ENCODE peak calls at places on chromosomes 2 and 18, in four cellular contexts. K is transverse colon, S is psoas muscle, E is bronchial epithelial cell. I is an unnamed sample.

GRCh38 chr2:220835563-220835962 is 736.5 kb downstream of the EPHA4 start:
- DNase-seq in S (no peak), K (no peak), E (peak), I (peak)

GRCh38 chr2:148882051-148882450 is 7.0 kb downstream of the KIF5C start:
- DNase-seq in K (no peak), S (no peak), E (no peak), I (no peak)

GRCh38 chr2:124325667-124326425 is 300.8 kb downstream of the CNTNAP5 start:
- DNase-seq in S (no peak), E (no peak), K (no peak), I (no peak)

GRCh38 chr2:224869601-224870000 is 153.4 kb upstream of the CCDC195 start:
- DNase-seq in S (no peak), E (peak), K (no peak), I (peak)

GRCh38 chr2:44834656-44835055 is 106.8 kb upstream of the SIX3 start:
- DNase-seq in K (no peak), S (no peak), E (no peak), I (no peak)

GRCh38 chr2:227238242-227239237 is 74.1 kb downstream of the COL4A3 start:
- DNase-seq in S (peak), K (peak), E (peak), I (peak)

GRCh38 chr2:57549642-57550102 is 496.9 kb upstream of the VRK2 start:
- DNase-seq in E (peak), K (no peak), S (no peak), I (no peak)

GRCh38 chr2:137715731-137716191 is 248.5 kb upstream of the HNMT start:
- DNase-seq in K (no peak), S (no peak), E (no peak), I (no peak)

GRCh38 chr2:37324536-37324785 is 172 bp downstream of the PRKD3 start:
- DNase-seq in K (peak), E (peak), S (peak), I (peak)

GRCh38 chr2:121558329-121558728 is 27.6 kb downstream of the RNU4ATAC start:
- DNase-seq in K (no peak), E (no peak), S (no peak), I (no peak)

GRCh38 chr18:58649966-58650816 is 21.1 kb upstream of the MALT1 start:
- DNase-seq in S (no peak), K (no peak), E (no peak), I (no peak)

GRCh38 chr18:33960393-33960792 is 264.3 kb downstream of the NOL4 start:
- DNase-seq in K (no peak), E (peak), S (no peak), I (peak)

GRCh38 chr2:9745153-9745899 is 97.9 kb upstream of the TAF1B start:
- DNase-seq in K (no peak), E (peak), S (no peak), I (no peak)

GRCh38 chr2:240711296-240711695 is 19.6 kb downstream of the AQP12A start:
- DNase-seq in K (no peak), S (peak), E (no peak), I (no peak)

GRCh38 chr2:236395067-236395466 is 130.9 kb upstream of the ASB18 start:
- DNase-seq in K (no peak), S (no peak), E (no peak), I (no peak)

GRCh38 chr18:79495591-79496071 is 99.9 kb downstream of the NFATC1 start:
- DNase-seq in S (no peak), E (no peak), K (no peak), I (no peak)

GRCh38 chr18:11323359-11323819 is 174.0 kb upstream of the PIEZO2 start:
- DNase-seq in E (no peak), S (no peak), K (no peak), I (peak)

GRCh38 chr18:11324510-11324909 is 175.1 kb upstream of the PIEZO2 start:
- DNase-seq in K (no peak), E (no peak), S (no peak), I (peak)

GRCh38 chr18:11322006-11322405 is 172.6 kb upstream of the PIEZO2 start:
- DNase-seq in S (no peak), K (no peak), E (no peak), I (no peak)

GRCh38 chr18:11320981-11321380 is 171.6 kb upstream of the PIEZO2 start:
- DNase-seq in K (no peak), S (no peak), E (no peak), I (peak)

GRCh38 chr18:11322716-11323115 is 173.3 kb upstream of the PIEZO2 start:
- DNase-seq in E (no peak), S (no peak), K (no peak), I (no peak)
- TF ChIP-seq CTCF in E (no peak), S (no peak), K (no peak), I (no peak)

GRCh38 chr18:21701621-21702020 is 3.0 kb downstream of the ABHD3 start:
- DNase-seq in S (no peak), E (no peak), K (no peak), I (no peak)
- H3K4me3 ChIP-seq in S (no peak), E (no peak), K (no peak), I (no peak)

DNA sequence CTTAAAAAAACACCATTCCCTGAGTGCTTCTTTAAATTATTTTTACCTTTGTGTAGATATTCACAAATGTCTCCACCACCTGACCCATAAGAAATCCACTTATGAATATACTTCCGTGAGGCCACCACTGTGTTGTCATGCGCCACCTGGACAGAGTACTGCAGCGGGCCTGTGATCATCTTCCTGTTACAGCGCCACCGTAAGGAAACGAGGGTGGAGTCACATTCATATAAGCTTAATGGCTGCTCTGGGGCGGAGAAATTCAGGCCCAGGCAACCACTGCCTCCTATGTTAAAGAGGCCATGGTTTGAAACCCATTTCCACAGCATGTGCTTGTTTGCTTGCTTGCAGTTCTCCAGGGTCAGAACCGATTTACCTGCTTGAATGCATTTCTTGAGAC is 17.7 kb downstream of the PLA2R1 start:
- DNase-seq in K (no peak), E (no peak), S (no peak), I (no peak)
- TF ChIP-seq CTCF in K (no peak), E (no peak), S (no peak), I (no peak)

DNA sequence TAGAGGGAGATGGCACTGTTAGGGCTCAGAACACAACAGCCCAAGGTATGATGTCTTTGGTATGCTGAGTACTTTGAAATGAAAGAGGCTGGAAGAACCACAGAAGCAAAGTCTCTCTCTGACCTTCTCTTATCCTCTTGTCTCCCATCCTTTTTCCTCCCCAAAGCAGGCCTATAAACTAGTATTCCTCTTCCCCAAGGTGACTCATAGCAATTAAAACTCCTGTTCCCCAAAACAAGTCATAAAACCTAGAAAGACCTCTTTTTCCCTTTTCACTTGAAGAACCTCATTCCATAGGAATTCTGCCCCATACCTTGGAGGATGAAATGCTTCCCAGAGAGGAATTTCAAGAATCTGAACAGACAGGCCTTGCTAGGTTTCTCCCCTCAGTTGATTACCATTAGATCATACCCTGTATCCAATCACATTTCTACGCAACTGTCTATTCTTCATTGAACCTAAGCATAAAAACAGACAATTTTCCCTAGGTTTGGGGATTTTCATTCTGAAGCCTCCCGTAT is 25.7 kb downstream of the MDH1 start:
- DNase-seq in S (no peak), E (peak), K (no peak), I (peak)
- H3K4me3 ChIP-seq in S (no peak), E (no peak), K (no peak), I (no peak)

GRCh38 chr2:223860809-223861738 is 23.7 kb upstream of the AP1S3 start:
- DNase-seq in E (peak), K (peak), S (no peak), I (peak)
- TF ChIP-seq CTCF in E (peak), K (no peak), S (no peak), I (no peak)

GRCh38 chr2:128236491-128237035 is 82.1 kb downstream of the HS6ST1 start:
- DNase-seq in S (no peak), K (no peak), E (peak), I (peak)

GRCh38 chr2:128232965-128233789 is 85.5 kb downstream of the HS6ST1 start:
- DNase-seq in K (peak), E (peak), S (peak), I (peak)

GRCh38 chr2:128235581-128235980 is 83.1 kb downstream of the HS6ST1 start:
- DNase-seq in E (no peak), K (no peak), S (no peak), I (no peak)

GRCh38 chr2:128234613-128235012 is 84.1 kb downstream of the HS6ST1 start:
- DNase-seq in S (no peak), K (no peak), E (no peak), I (no peak)

GRCh38 chr2:128233790-128234395 is 84.8 kb downstream of the HS6ST1 start:
- DNase-seq in S (no peak), K (no peak), E (no peak), I (no peak)
- H3K4me3 ChIP-seq in S (peak), K (no peak), E (peak), I (no peak)

DNA sequence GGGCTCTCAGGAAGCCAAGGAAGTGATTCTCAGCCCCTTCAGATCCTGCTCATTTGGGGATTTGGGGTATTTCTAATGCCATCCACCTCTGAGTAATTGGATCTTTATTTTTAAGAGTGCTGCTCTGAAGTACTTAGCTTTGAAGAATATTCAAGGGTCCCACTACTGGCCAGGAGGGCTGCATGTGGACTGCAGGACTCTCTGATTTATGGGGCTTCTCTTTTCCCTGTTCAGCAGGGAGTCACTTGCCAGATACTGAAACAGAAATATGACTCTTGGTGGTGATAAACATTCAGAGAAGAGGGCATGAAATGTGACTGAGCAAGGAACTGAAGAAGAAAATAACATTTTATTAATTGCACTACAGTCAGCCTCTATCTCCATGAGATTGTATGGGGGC is 138.5 kb downstream of the MTX2 start:
- DNase-seq in K (no peak), E (no peak), S (no peak), I (no peak)
- TF ChIP-seq CTCF in K (no peak), E (no peak), S (no peak), I (no peak)

DNA sequence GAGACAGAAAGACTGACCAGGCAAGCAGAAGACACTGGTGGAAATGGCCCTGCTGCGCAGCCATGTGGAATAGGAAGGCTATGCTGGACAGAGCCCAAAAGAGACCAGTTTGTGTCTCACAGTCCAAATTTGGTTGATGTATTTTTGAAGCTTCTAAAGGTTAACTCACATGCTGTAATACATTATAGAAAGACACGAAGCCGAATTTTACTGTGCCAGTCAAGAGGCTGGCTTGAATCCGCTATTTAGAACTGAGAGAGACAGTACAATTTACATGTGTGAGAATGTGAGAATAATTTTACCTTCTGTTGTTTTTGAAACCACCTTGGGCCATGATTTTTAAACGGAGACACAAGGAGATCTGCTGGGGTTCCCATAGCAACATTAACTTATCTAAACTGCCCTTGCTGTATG is 113.6 kb downstream of the METTL8 start:
- DNase-seq in E (no peak), K (no peak), S (no peak), I (no peak)
- H3K4me3 ChIP-seq in E (no peak), K (no peak), S (no peak), I (no peak)

I was measured in astrocyte of the spinal cord.